ENCODE peak calls at places on chromosomes 11 and 22, in four cellular contexts. T is esophagus squamous epithelium, Y is left lung, M is stomach. P is an unnamed sample.

GRCh38 chr22:48703265-48703941 is 1124.3 kb downstream of the BRD1 start:
- DNase-seq in T (no peak), Y (peak), M (no peak), P (no peak)

GRCh38 chr11:32358729-32359128 is 76.6 kb downstream of the WT1 start:
- DNase-seq in Y (no peak), T (no peak), M (no peak), P (no peak)

GRCh38 chr11:134737563-134738510 is 325.8 kb upstream of the B3GAT1 start:
- DNase-seq in T (no peak), Y (no peak), M (no peak), P (no peak)

GRCh38 chr11:113540416-113541330 is 65.5 kb upstream of the DRD2 start:
- DNase-seq in Y (no peak), M (no peak), T (no peak), P (no peak)

GRCh38 chr22:42993651-42994275 is 21.2 kb downstream of the PACSIN2 start:
- DNase-seq in M (peak), T (no peak), Y (no peak), P (peak)

GRCh38 chr11:8810331-8811301 is 100.4 kb upstream of the AKIP1 start:
- DNase-seq in T (no peak), Y (peak), M (peak), P (peak)

GRCh38 chr11:110809800-110810199 is 97.6 kb upstream of the ARHGAP20 start:
- DNase-seq in T (no peak), M (no peak), Y (no peak), P (no peak)

GRCh38 chr11:43392713-43393112 is 34.0 kb downstream of the TTC17 start:
- DNase-seq in Y (no peak), T (no peak), M (no peak), P (no peak)

GRCh38 chr22:30591191-30591587 is 521 bp downstream of the PES1 start:
- DNase-seq in Y (no peak), M (no peak), T (no peak), P (peak)

GRCh38 chr11:332651-333480 is 12.2 kb upstream of the IFITM3 start:
- DNase-seq in Y (no peak), T (no peak), M (no peak), P (no peak)

GRCh38 chr22:45976351-45977002 is 485 bp downstream of the WNT7B start:
- DNase-seq in M (no peak), Y (peak), T (no peak), P (no peak)

GRCh38 chr11:83033972-83034672 is 37.6 kb downstream of the RAB30 start:
- DNase-seq in M (peak), Y (no peak), T (no peak), P (peak)

GRCh38 chr11:77705195-77705876 is 67.7 kb upstream of the CLNS1A start:
- DNase-seq in M (no peak), T (no peak), Y (no peak), P (peak)

GRCh38 chr11:104594228-104594958 is 303.9 kb downstream of the CASP12 start:
- DNase-seq in Y (no peak), M (no peak), T (no peak), P (no peak)

GRCh38 chr11:66739983-66740382 is 11.0 kb upstream of the SPTBN2 start:
- DNase-seq in M (no peak), Y (no peak), T (no peak), P (no peak)

GRCh38 chr11:113481672-113482071 is 6.5 kb upstream of the DRD2 start:
- DNase-seq in T (no peak), Y (no peak), M (no peak), P (no peak)

GRCh38 chr11:132202621-132203020 is 832.2 kb downstream of the NTM start:
- DNase-seq in Y (no peak), T (no peak), M (no peak), P (no peak)

DNA sequence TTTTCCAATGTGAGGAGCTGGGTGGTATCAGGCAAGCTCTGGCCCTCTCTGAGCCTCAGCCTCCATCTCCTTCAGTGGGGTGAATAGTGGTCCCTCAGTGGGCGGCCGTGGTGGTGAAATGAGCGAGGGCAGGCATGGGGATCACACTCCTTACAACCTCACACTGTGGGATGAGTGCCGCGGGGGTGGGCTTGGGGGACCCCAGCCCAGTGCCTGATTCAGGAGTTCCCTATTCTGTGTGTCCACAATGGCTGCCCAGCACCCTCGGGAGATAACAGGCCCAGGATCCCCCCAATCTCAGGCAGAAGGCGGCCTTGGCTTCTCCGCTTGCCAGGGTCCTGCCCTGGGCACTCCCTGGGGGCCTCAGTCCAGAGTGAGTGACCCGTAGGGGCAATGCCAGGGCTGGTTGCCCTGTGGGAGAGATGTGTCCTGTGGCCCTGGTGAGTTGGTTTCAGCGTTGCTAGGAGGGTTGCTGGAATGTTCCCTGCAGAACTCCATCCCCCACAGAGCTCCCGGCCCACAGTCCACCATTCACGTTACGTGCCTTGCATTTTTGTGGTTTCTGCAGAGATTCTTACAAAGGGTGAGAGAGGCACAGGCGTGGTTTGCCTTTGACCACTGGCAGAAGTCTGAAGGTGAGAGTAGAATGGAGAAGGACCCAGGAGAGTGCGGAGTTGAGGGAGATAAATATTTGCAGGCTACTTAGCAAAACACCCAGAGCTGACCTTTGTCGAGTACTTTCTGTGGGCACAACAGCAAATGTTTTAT is 2.9 kb downstream of the ALDH3B1 start:
- DNase-seq in M (no peak), T (no peak), Y (peak), P (peak)
- H3K4me3 ChIP-seq in M (no peak), T (no peak), Y (no peak), P (peak)

GRCh38 chr11:61567286-61568061 is 13.4 kb downstream of the SYT7 start:
- DNase-seq in M (peak), T (no peak), Y (peak), P (peak)
- TF ChIP-seq CTCF in M (no peak), T (no peak), Y (peak), P (peak)

GRCh38 chr22:40276877-40277823 is 69.2 kb upstream of the ADSL start:
- DNase-seq in Y (no peak), T (no peak), M (no peak), P (peak)
- H3K4me3 ChIP-seq in Y (peak), T (peak), M (peak), P (peak)

GRCh38 chr22:38981005-38981658 is 1.0 kb upstream of the APOBEC3B start:
- DNase-seq in M (no peak), T (no peak), Y (no peak), P (no peak)
- TF ChIP-seq CTCF in M (no peak), T (no peak), Y (no peak), P (no peak)

GRCh38 chr22:22913989-22914388 is 26.4 kb downstream of the IGLL5 start:
- DNase-seq in M (no peak), Y (peak), T (no peak), P (no peak)
- H3K4me3 ChIP-seq in M (no peak), Y (no peak), T (no peak), P (no peak)

GRCh38 chr11:107017433-107018227 is 646 bp downstream of the GUCY1A2 start:
- DNase-seq in T (no peak), M (no peak), Y (peak), P (peak)
- TF ChIP-seq CTCF in T (no peak), M (no peak), Y (peak), P (peak)

GRCh38 chr11:12675951-12676711 is 1.9 kb downstream of the TEAD1 start:
- DNase-seq in T (no peak), Y (no peak), M (no peak), P (peak)
- H3K4me3 ChIP-seq in T (peak), Y (peak), M (peak), P (peak)

GRCh38 chr11:120674537-120674936 is 163.0 kb downstream of the GRIK4 start:
- DNase-seq in Y (no peak), M (no peak), T (no peak), P (no peak)

GRCh38 chr11:120680322-120680721 is 168.8 kb downstream of the GRIK4 start:
- DNase-seq in M (no peak), T (no peak), Y (no peak), P (no peak)

GRCh38 chr11:120675171-120675570 is 163.6 kb downstream of the GRIK4 start:
- DNase-seq in M (no peak), T (no peak), Y (no peak), P (no peak)
- TF ChIP-seq CTCF in M (no peak), T (no peak), Y (no peak), P (no peak)

GRCh38 chr22:25112538-25113253 is 87.0 kb upstream of the CRYBB3 start:
- DNase-seq in M (no peak), Y (no peak), T (no peak), P (no peak)
- H3K4me3 ChIP-seq in M (peak), Y (peak), T (peak), P (no peak)

DNA sequence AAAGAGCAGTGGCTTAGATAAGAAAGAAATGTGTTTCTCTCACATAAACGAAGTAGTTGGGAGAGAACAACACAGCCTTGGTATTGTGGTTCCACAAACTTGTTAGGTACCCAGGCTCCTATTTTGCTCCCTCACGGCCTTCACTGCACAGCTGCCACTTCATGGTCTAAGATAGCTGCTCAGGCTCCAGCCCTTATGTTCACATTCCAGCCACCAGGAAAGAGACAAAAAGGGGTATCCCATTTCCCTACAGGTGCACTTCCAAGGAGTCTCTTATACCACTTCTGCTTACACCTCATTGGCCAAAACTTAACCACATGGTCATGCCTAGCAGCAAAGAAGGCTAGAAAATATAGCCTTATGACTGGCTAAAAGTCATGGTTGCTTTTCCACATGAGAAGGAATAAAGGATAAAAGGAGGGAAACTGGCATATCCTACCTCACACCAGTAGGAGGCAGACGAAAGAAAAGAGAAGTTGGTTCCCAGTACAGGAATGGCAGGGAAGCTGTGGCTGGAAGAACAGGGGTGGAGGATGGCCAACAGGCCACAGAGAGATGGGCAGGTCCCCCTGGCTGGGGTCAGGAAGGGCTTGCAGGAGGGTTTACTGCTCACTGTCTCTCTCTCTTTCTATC is 5.4 kb upstream of the HDHD5 start:
- DNase-seq in T (no peak), M (no peak), Y (no peak), P (no peak)
- TF ChIP-seq CTCF in T (no peak), M (no peak), Y (no peak), P (peak)

P was measured in fibroblast of villous mesenchyme.